ENCODE peak calls at places on chromosomes 11 and 22, in seven cellular contexts. W, R, B, M, F, Z and C are unnamed samples.

GRCh38 chr11:19774817-19775600 is 62.4 kb downstream of the NAV2 start:
- DNase-seq in M (no peak), W (no peak), F (no peak), B (no peak), Z (no peak), R (no peak), C (no peak)

GRCh38 chr22:38820021-38820420 is 23.8 kb downstream of the NPTXR start:
- DNase-seq in Z (no peak), M (no peak), W (no peak), F (no peak), B (no peak), R (no peak), C (no peak)

GRCh38 chr11:74929431-74930363 is 19.2 kb downstream of the XRRA1 start:
- DNase-seq in W (peak), F (peak), R (peak), M (peak), Z (peak), B (peak), C (peak)

GRCh38 chr11:19980957-19981669 is 179.2 kb downstream of the DBX1 start:
- DNase-seq in M (no peak), Z (no peak), R (no peak), F (peak), W (no peak), B (no peak), C (no peak)

GRCh38 chr11:22808559-22809197 is 20.9 kb downstream of the SVIP start:
- DNase-seq in B (no peak), F (no peak), W (no peak), M (no peak), Z (no peak), R (no peak), C (no peak)

GRCh38 chr11:45805305-45806071 is 539 bp downstream of the SLC35C1 start:
- DNase-seq in R (no peak), B (no peak), W (no peak), M (no peak), Z (no peak), F (peak), C (no peak)

GRCh38 chr11:12243511-12243910 is 133.1 kb downstream of the MICAL2 start:
- DNase-seq in W (no peak), F (no peak), R (no peak), M (no peak), B (no peak), Z (no peak), C (no peak)

GRCh38 chr22:47064016-47064415 is 301.6 kb downstream of the TBC1D22A start:
- DNase-seq in Z (no peak), R (no peak), W (no peak), B (no peak), F (no peak), M (no peak), C (no peak)

GRCh38 chr11:16604784-16605439 is 133.5 kb upstream of the C11orf58 start:
- DNase-seq in R (no peak), M (no peak), Z (no peak), B (no peak), W (no peak), F (no peak), C (no peak)